ENCODE peak calls at places on chromosomes 4 and X, in ten cellular contexts. C is glomerular endothelial cell, T is fibroblast of lung, R is NCI-H1436, Y is LoVo, O is posterior vena cava, S is HT1080, F is EL, G is amniotic stem cell, E is endothelial cell. A is an unnamed sample.

GRCh38 chr4:186823989-186824388 is 100.3 kb upstream of the FAT1 start:
- DNase-seq in C (no peak), T (peak), R (no peak), Y (no peak), O (no peak), S (no peak), F (no peak), G (no peak), E (no peak), A (no peak)

GRCh38 chr4:94408549-94409374 is 43.0 kb upstream of the PDLIM5 start:
- DNase-seq in C (no peak), T (peak), R (no peak), Y (no peak), O (no peak), S (no peak), F (peak), G (no peak), E (no peak), A (no peak)

GRCh38 chr4:90419124-90419711 is 292.0 kb downstream of the CCSER1 start:
- DNase-seq in C (peak), T (peak), R (peak), Y (peak), O (no peak), S (peak), F (peak), G (no peak), E (no peak), A (peak)

GRCh38 chr4:186058980-186059316 is 10.0 kb upstream of the TLR3 start:
- DNase-seq in C (no peak), T (no peak), R (no peak), Y (no peak), O (no peak), S (no peak), F (no peak), G (no peak), E (no peak), A (no peak)

GRCh38 chr4:17894421-17894820 is 83.6 kb downstream of the NCAPG start:
- DNase-seq in C (no peak), T (no peak), R (no peak), Y (no peak), O (no peak), S (no peak), F (no peak), G (no peak), E (no peak), A (no peak)

GRCh38 chrX:78199851-78200250 is 60.4 kb upstream of the TAF9B start:
- DNase-seq in C (peak), T (no peak), R (no peak), Y (peak), O (no peak), S (peak), F (peak), G (no peak), E (no peak), A (no peak)

GRCh38 chr4:1220566-1220965 is 28.4 kb downstream of the CTBP1 start:
- DNase-seq in C (no peak), T (no peak), R (no peak), Y (no peak), O (no peak), S (no peak), F (no peak), G (no peak), E (no peak), A (no peak)

GRCh38 chr4:18394656-18395055 is 373.1 kb upstream of the LCORL start:
- DNase-seq in C (no peak), T (no peak), R (no peak), Y (no peak), O (no peak), S (no peak), F (no peak), G (no peak), E (no peak), A (no peak)

GRCh38 chrX:30930679-30931078 is 41.6 kb upstream of the TAB3 start:
- DNase-seq in C (no peak), T (no peak), R (no peak), Y (no peak), O (no peak), S (no peak), F (no peak), G (no peak), E (no peak), A (no peak)

GRCh38 chrX:115630204-115630603 is 69.2 kb downstream of the PLS3 start:
- DNase-seq in C (no peak), T (peak), R (no peak), Y (no peak), O (no peak), S (no peak), F (no peak), G (no peak), E (no peak), A (no peak)

GRCh38 chr4:165379662-165380061 is 854 bp downstream of the CPE start:
- DNase-seq in C (no peak), T (no peak), R (peak), Y (no peak), O (no peak), S (no peak), F (no peak), G (no peak), E (no peak), A (no peak)

GRCh38 chr4:38529189-38530115 is 134.5 kb upstream of the KLF3 start:
- DNase-seq in C (peak), T (no peak), R (peak), Y (no peak), O (no peak), S (no peak), F (no peak), G (no peak), E (peak), A (no peak)

GRCh38 chr4:53929955-53930798 is 134.2 kb downstream of the CHIC2 start:
- DNase-seq in C (peak), T (peak), R (peak), Y (peak), O (peak), S (peak), F (peak), G (peak), E (peak), A (peak)

GRCh38 chrX:46967547-46967946 is 55.3 kb downstream of the JADE3 start:
- DNase-seq in C (no peak), T (no peak), R (no peak), Y (no peak), O (no peak), S (no peak), F (no peak), G (no peak), E (no peak), A (no peak)

GRCh38 chr4:26083987-26084386 is 170.0 kb downstream of the SMIM20 start:
- DNase-seq in C (no peak), T (peak), R (no peak), Y (peak), O (no peak), S (peak), F (peak), G (peak), E (no peak), A (no peak)

GRCh38 chr4:26032142-26032541 is 118.1 kb downstream of the SMIM20 start:
- DNase-seq in C (no peak), T (peak), R (no peak), Y (no peak), O (no peak), S (peak), F (peak), G (peak), E (no peak), A (no peak)

GRCh38 chr4:136864580-136865185 is 667.6 kb downstream of the PCDH18 start:
- DNase-seq in C (peak), T (peak), R (peak), Y (peak), O (no peak), S (peak), F (peak), G (peak), E (peak), A (peak)

GRCh38 chr4:144014808-144015207 is 4.4 kb downstream of the GYPB start:
- DNase-seq in C (no peak), T (no peak), R (no peak), Y (no peak), O (no peak), S (no peak), F (no peak), G (no peak), E (no peak), A (no peak)

GRCh38 chr4:142777045-142777743 is 68.9 kb downstream of the INPP4B start:
- DNase-seq in C (no peak), T (no peak), R (no peak), Y (peak), O (no peak), S (no peak), F (no peak), G (no peak), E (no peak), A (no peak)

GRCh38 chr4:182258441-182259031 is 15.3 kb downstream of the TENM3 start:
- DNase-seq in C (no peak), T (no peak), R (no peak), Y (no peak), O (no peak), S (no peak), F (no peak), G (no peak), E (no peak), A (no peak)

GRCh38 chrX:74421181-74422028 is at the start of gene SLC16A2:
- DNase-seq in C (no peak), T (peak), R (peak), Y (no peak), O (peak), S (peak), F (peak), G (peak), E (peak), A (no peak)

GRCh38 chr4:27684501-27685077 is 823.9 kb downstream of the STIM2 start:
- DNase-seq in C (no peak), T (peak), R (peak), Y (peak), O (no peak), S (peak), F (peak), G (peak), E (peak), A (no peak)

GRCh38 chr4:175373031-175373430 is 439.0 kb downstream of the GPM6A start:
- DNase-seq in C (no peak), T (peak), R (no peak), Y (no peak), O (no peak), S (no peak), F (peak), G (no peak), E (no peak), A (no peak)

GRCh38 chr4:3228881-3229280 is 20.1 kb upstream of the MSANTD1 start:
- DNase-seq in C (no peak), T (no peak), R (no peak), Y (no peak), O (peak), S (no peak), F (no peak), G (no peak), E (no peak), A (no peak)

GRCh38 chr4:2931765-2932560 is 31.2 kb downstream of the NOP14 start:
- DNase-seq in C (no peak), T (no peak), R (no peak), Y (no peak), O (peak), S (no peak), F (no peak), G (no peak), E (peak), A (no peak)

GRCh38 chr4:569958-570667 is 6.0 kb downstream of the TMEM271 start:
- DNase-seq in C (no peak), T (no peak), R (no peak), Y (no peak), O (no peak), S (no peak), F (no peak), G (no peak), E (no peak), A (no peak)

GRCh38 chr4:31084806-31085416 is 364.7 kb downstream of the PCDH7 start:
- DNase-seq in C (no peak), T (no peak), R (no peak), Y (no peak), O (no peak), S (no peak), F (no peak), G (no peak), E (no peak), A (no peak)

GRCh38 chr4:147754037-147754445 is 22.2 kb downstream of the ARHGAP10 start:
- DNase-seq in C (no peak), T (peak), R (no peak), Y (no peak), O (no peak), S (peak), F (peak), G (no peak), E (no peak), A (no peak)

GRCh38 chrX:68570598-68570997 is 71.7 kb downstream of the YIPF6 start:
- DNase-seq in C (no peak), T (no peak), R (no peak), Y (no peak), O (no peak), S (peak), F (no peak), G (no peak), E (no peak), A (no peak)

GRCh38 chr4:144280688-144281087 is 140.2 kb upstream of the GYPA start:
- DNase-seq in C (no peak), T (no peak), R (no peak), Y (no peak), O (no peak), S (no peak), F (no peak), G (no peak), E (no peak), A (no peak)

GRCh38 chr4:125323547-125324100 is 8.9 kb downstream of the FAT4 start:
- DNase-seq in C (no peak), T (peak), R (no peak), Y (no peak), O (no peak), S (peak), F (peak), G (peak), E (no peak), A (no peak)

GRCh38 chr4:26786916-26787315 is 73.7 kb upstream of the STIM2 start:
- DNase-seq in C (no peak), T (no peak), R (no peak), Y (no peak), O (no peak), S (no peak), F (no peak), G (no peak), E (no peak), A (no peak)

GRCh38 chr4:11624370-11624769 is 195.7 kb upstream of the HS3ST1 start:
- DNase-seq in C (no peak), T (no peak), R (no peak), Y (peak), O (no peak), S (peak), F (no peak), G (no peak), E (no peak), A (no peak)

GRCh38 chr4:10100734-10101216 is 15.8 kb downstream of the WDR1 start:
- DNase-seq in C (no peak), T (no peak), R (no peak), Y (no peak), O (no peak), S (no peak), F (no peak), G (no peak), E (no peak), A (no peak)

A was measured in SK-N-MC.